ENCODE peak calls at places on chromosomes 16 and 17, in eight cellular contexts. H is amygdala; E is NCI-H748 treated with DMSO at 0.1 percent for 48 hours; C is Panc1; M is endothelial cell; K is adrenal gland; D is brain microvascular endothelial cell; B is activated effector memory CD4-positive, alpha-beta T cell treated with anti-CD3 and anti-CD28 coated beads, Interleukin-2, amount 50 U/mL, for 16 hours. N is an unnamed sample.

GRCh38 chr17:74875155-74875969 is 2.6 kb upstream of the FDXR start:
- DNase-seq in H (no peak), E (no peak), C (no peak), M (no peak), K (peak), D (no peak), B (no peak), N (no peak)

GRCh38 chr17:83194761-83195329 is 115.4 kb downstream of the METRNL start:
- DNase-seq in H (no peak), E (no peak), C (no peak), M (no peak), K (no peak), D (no peak), B (peak), N (no peak)

GRCh38 chr17:16928406-16929280 is 43.3 kb downstream of the TNFRSF13B start:
- DNase-seq in H (no peak), E (no peak), C (no peak), M (no peak), K (no peak), D (no peak), B (peak), N (no peak)

GRCh38 chr16:89523680-89524344 is 15.6 kb downstream of the SPG7 start:
- DNase-seq in H (no peak), E (no peak), C (no peak), M (peak), K (no peak), D (no peak), B (no peak), N (no peak)

GRCh38 chr17:35514561-35514960 is 22.9 kb downstream of the SLFN12L start:
- DNase-seq in H (no peak), E (no peak), C (no peak), M (no peak), K (no peak), D (no peak), B (no peak), N (no peak)

GRCh38 chr17:41625602-41626001 is 1.2 kb upstream of the KRT17 start:
- DNase-seq in H (no peak), E (no peak), C (no peak), M (no peak), K (no peak), D (peak), B (peak), N (no peak)

GRCh38 chr17:29344201-29344856 is 45.8 kb upstream of the TAOK1 start:
- DNase-seq in H (no peak), E (no peak), C (no peak), M (no peak), K (no peak), D (no peak), B (no peak), N (no peak)

GRCh38 chr17:34584805-34585416 is 5.5 kb downstream of the TMEM132E start:
- DNase-seq in H (no peak), E (peak), C (no peak), M (no peak), K (no peak), D (no peak), B (no peak), N (no peak)

GRCh38 chr17:14033166-14033565 is 36.1 kb upstream of the COX10 start:
- DNase-seq in H (no peak), E (no peak), C (no peak), M (no peak), K (no peak), D (no peak), B (no peak), N (no peak)

GRCh38 chr16:80931985-80932720 is 74.5 kb downstream of the CMC2 start:
- DNase-seq in H (peak), E (no peak), C (no peak), M (peak), K (peak), D (peak), B (peak), N (peak)

GRCh38 chr17:14854691-14855090 is 410.4 kb downstream of the PMP22 start:
- DNase-seq in H (no peak), E (no peak), C (no peak), M (no peak), K (no peak), D (no peak), B (no peak), N (no peak)

GRCh38 chr17:21167303-21167702 is 40.5 kb downstream of the DHRS7B start:
- DNase-seq in H (no peak), E (no peak), C (no peak), M (no peak), K (no peak), D (no peak), B (no peak), N (no peak)

GRCh38 chr16:58331024-58331707 is 36.3 kb upstream of the PRSS54 start:
- DNase-seq in H (no peak), E (peak), C (no peak), M (peak), K (no peak), D (no peak), B (no peak), N (peak)

GRCh38 chr17:48055531-48056245 is 7.5 kb downstream of the NFE2L1 start:
- DNase-seq in H (no peak), E (no peak), C (no peak), M (no peak), K (no peak), D (no peak), B (no peak), N (peak)

GRCh38 chr17:52762147-52762793 is 603.8 kb upstream of the CA10 start:
- DNase-seq in H (no peak), E (no peak), C (no peak), M (no peak), K (no peak), D (no peak), B (no peak), N (no peak)

GRCh38 chr16:1820096-1820972 is 6.3 kb downstream of the HAGH start:
- DNase-seq in H (no peak), E (no peak), C (no peak), M (no peak), K (no peak), D (no peak), B (no peak), N (no peak)

N was measured in iPS-NIHi11.